ENCODE peak calls at places on chromosomes 11 and 22, in six cellular contexts. I is esophagus squamous epithelium, M is substantia nigra, C is EH, K is dorsolateral prefrontal cortex, G is NCI-H460. B is an unnamed sample.

GRCh38 chr11:46675949-46676348 is 24.5 kb downstream of the ARHGAP1 start:
- DNase-seq in K (no peak), I (no peak), C (no peak), M (no peak), G (no peak), B (no peak)

GRCh38 chr11:106399624-106400023 is 322.2 kb downstream of the AASDHPPT start:
- DNase-seq in K (no peak), C (no peak), I (no peak), G (no peak), M (no peak), B (no peak)

GRCh38 chr11:12803086-12803826 is 129.0 kb downstream of the TEAD1 start:
- DNase-seq in I (no peak), M (no peak), C (peak), K (no peak), G (no peak), B (peak)

GRCh38 chr11:66542362-66542761 is 3.5 kb downstream of the ZDHHC24 start:
- DNase-seq in M (no peak), C (peak), G (no peak), K (peak), I (no peak), B (no peak)

GRCh38 chr22:23120415-23120899 is 21.3 kb downstream of the RSPH14 start:
- DNase-seq in M (no peak), C (no peak), I (no peak), G (no peak), K (no peak), B (no peak)

GRCh38 chr11:105767945-105768344 is 158.1 kb downstream of the GRIA4 start:
- DNase-seq in C (no peak), G (no peak), I (no peak), M (no peak), K (no peak), B (no peak)

GRCh38 chr11:9178716-9179115 is 86.4 kb downstream of the DENND5A start:
- DNase-seq in K (no peak), C (no peak), I (no peak), G (no peak), M (no peak), B (no peak)

GRCh38 chr11:35316161-35316560 is 103.2 kb downstream of the SLC1A2 start:
- DNase-seq in I (no peak), G (no peak), M (no peak), K (no peak), C (peak), B (no peak)

GRCh38 chr11:876550-876949 is 33.9 kb downstream of the TSPAN4 start:
- DNase-seq in M (no peak), G (no peak), C (no peak), I (no peak), K (peak), B (no peak)

GRCh38 chr22:26671317-26672059 is 14.1 kb downstream of the MIAT start:
- DNase-seq in M (no peak), K (no peak), C (no peak), G (no peak), I (peak), B (no peak)

GRCh38 chr22:48712558-48712957 is 1115.1 kb downstream of the BRD1 start:
- DNase-seq in K (peak), G (no peak), C (no peak), I (no peak), M (no peak), B (no peak)

GRCh38 chr11:119493712-119494111 is 70.7 kb upstream of the THY1 start:
- DNase-seq in C (peak), I (no peak), K (no peak), G (no peak), M (no peak), B (no peak)

GRCh38 chr11:108807262-108807661 is 142.4 kb downstream of the DDX10 start:
- DNase-seq in C (no peak), I (no peak), G (no peak), M (no peak), K (no peak), B (no peak)

GRCh38 chr11:45805305-45806071 is 539 bp downstream of the SLC35C1 start:
- DNase-seq in K (no peak), G (no peak), I (peak), C (peak), M (no peak), B (peak)

GRCh38 chr11:662689-663274 is 25.7 kb downstream of the DRD4 start:
- DNase-seq in K (peak), M (peak), C (peak), I (no peak), G (peak), B (peak)

GRCh38 chr22:47395481-47395880 is 633.0 kb downstream of the TBC1D22A start:
- DNase-seq in M (no peak), K (no peak), G (no peak), I (no peak), C (no peak), B (no peak)

GRCh38 chr11:70696076-70696475 is 297.7 kb downstream of the CTTN start:
- DNase-seq in I (no peak), K (no peak), M (no peak), G (no peak), C (no peak), B (no peak)

GRCh38 chr11:20105427-20105826 is 54.8 kb downstream of the DBX1 start:
- DNase-seq in G (no peak), M (no peak), K (no peak), C (no peak), I (no peak), B (no peak)

GRCh38 chr11:72670041-72670440 is 4.2 kb downstream of the PDE2A start:
- DNase-seq in C (no peak), I (no peak), K (no peak), M (no peak), G (no peak), B (no peak)

GRCh38 chr22:37508431-37508963 is 10.7 kb downstream of the CARD10 start:
- DNase-seq in G (no peak), I (no peak), K (no peak), C (no peak), M (no peak), B (no peak)

GRCh38 chr11:64141081-64141783 is 24.7 kb downstream of the MACROD1 start:
- DNase-seq in M (no peak), K (no peak), I (no peak), C (no peak), G (no peak), B (no peak)

GRCh38 chr22:36580846-36581245 is 51.9 kb upstream of the EIF3D start:
- DNase-seq in C (no peak), K (peak), M (no peak), I (no peak), G (no peak), B (no peak)

GRCh38 chr11:1782831-1783724 is 19.4 kb upstream of the CTSD start:
- DNase-seq in I (no peak), C (peak), M (no peak), K (no peak), G (peak), B (no peak)

GRCh38 chr11:57230316-57230715 is 6.7 kb downstream of the APLNR start:
- DNase-seq in C (peak), M (no peak), K (no peak), I (no peak), G (no peak), B (no peak)

GRCh38 chr11:115585361-115586024 is 81.3 kb upstream of the CADM1 start:
- DNase-seq in I (no peak), G (no peak), K (no peak), M (no peak), C (no peak), B (no peak)

GRCh38 chr11:31408205-31408604 is 38.5 kb downstream of the DNAJC24 start:
- DNase-seq in C (no peak), I (no peak), M (no peak), K (no peak), G (no peak), B (no peak)

GRCh38 chr11:84993386-84993785 is 633.8 kb downstream of the DLG2 start:
- DNase-seq in G (no peak), K (no peak), M (no peak), C (no peak), I (no peak), B (no peak)

GRCh38 chr11:86182976-86183584 is 61.5 kb upstream of the EED start:
- DNase-seq in M (no peak), C (peak), I (no peak), K (no peak), G (no peak), B (no peak)

GRCh38 chr11:84794663-84795443 is 832.3 kb downstream of the DLG2 start:
- DNase-seq in G (no peak), K (no peak), C (no peak), M (no peak), I (no peak), B (no peak)

GRCh38 chr11:77003954-77004353 is 30.2 kb upstream of the B3GNT6 start:
- DNase-seq in K (no peak), I (no peak), C (no peak), G (no peak), M (no peak), B (no peak)